ENCODE peak calls at places on chromosomes 13 and 19, in five cellular contexts. X, C, A, M and N are unnamed samples. For H3K4me1, the result is how much of the 10 kb centered on the place peaks cover.

GRCh38 chr13:112983428-112984196 is 14.6 kb downstream of the MCF2L start:
- DNase-seq in C (no peak), A (no peak), X (peak), M (no peak), N (no peak)

GRCh38 chr19:1913781-1914577 is 8.8 kb downstream of the ADAT3 start:
- DNase-seq in A (no peak), C (no peak), M (no peak), X (no peak), N (no peak)

GRCh38 chr19:30717381-30717780 is 345.2 kb downstream of the ZNF536 start:
- DNase-seq in A (no peak), C (no peak), X (no peak), M (no peak), N (no peak)

GRCh38 chr19:12946092-12946845 is 607 bp downstream of the RAD23A start:
- DNase-seq in X (peak), M (no peak), A (peak), C (no peak), N (peak)

GRCh38 chr19:55118401-55118991 is 1.1 kb upstream of the PPP1R12C start:
- DNase-seq in X (no peak), A (peak), M (no peak), C (no peak), N (peak)

GRCh38 chr19:52492201-52492960 is 35.1 kb upstream of the ZNF808 start:
- DNase-seq in X (peak), A (no peak), M (no peak), C (no peak), N (no peak)

GRCh38 chr13:40878321-40878720 is 88.9 kb downstream of the SLC25A15 start:
- DNase-seq in A (no peak), C (no peak), X (no peak), M (no peak), N (no peak)

GRCh38 chr13:113874177-113874576 is 10.3 kb upstream of the GAS6 start:
- DNase-seq in A (no peak), X (no peak), M (no peak), C (peak), N (no peak)

GRCh38 chr13:22009500-22009899 is 338.6 kb downstream of the FGF9 start:
- DNase-seq in C (no peak), X (no peak), M (no peak), A (no peak), N (no peak)

GRCh38 chr19:29942404-29943261 is 594 bp downstream of the URI1 start:
- DNase-seq in M (peak), A (peak), X (peak), C (no peak), N (peak)

GRCh38 chr13:67914535-67914934 is 684.4 kb upstream of the PCDH9 start:
- DNase-seq in A (no peak), C (no peak), X (no peak), M (no peak), N (no peak)

GRCh38 chr19:49847731-49848696 is 2.9 kb upstream of the PTOV1 start:
- DNase-seq in C (no peak), A (peak), X (no peak), M (no peak), N (no peak)

GRCh38 chr19:1266818-1267440 is 2.2 kb upstream of the CIRBP start:
- DNase-seq in A (peak), C (no peak), M (peak), X (peak), N (peak)

GRCh38 chr19:50649433-50650391 is at the start of gene C19orf81:
- DNase-seq in M (peak), C (no peak), A (no peak), X (peak), N (no peak)

GRCh38 chr19:55086730-55087541 is 11.3 kb downstream of the EPS8L1 start:
- DNase-seq in M (no peak), X (peak), C (peak), A (peak), N (peak)

GRCh38 chr13:21637296-21637695 is 33.3 kb upstream of the MICU2 start:
- DNase-seq in M (peak), X (no peak), C (no peak), A (peak), N (no peak)

GRCh38 chr19:8506402-8506957 is 4.0 kb upstream of the PRAM1 start:
- DNase-seq in A (no peak), X (no peak), M (peak), C (no peak), N (no peak)

GRCh38 chr19:56916528-56916927 is 76.0 kb upstream of the PEG3 start:
- DNase-seq in A (no peak), C (no peak), X (no peak), M (no peak), N (no peak)

GRCh38 chr13:42615691-42616090 is 41.7 kb downstream of the TNFSF11 start:
- DNase-seq in M (no peak), A (no peak), C (no peak), X (no peak), N (no peak)

GRCh38 chr19:16921766-16922591 is 33.2 kb downstream of the F2RL3 start:
- DNase-seq in C (no peak), M (no peak), X (no peak), A (no peak), N (no peak)

GRCh38 chr19:39409886-39410619 is 2.4 kb upstream of the PLEKHG2 start:
- DNase-seq in M (no peak), A (peak), C (no peak), X (peak), N (peak)

GRCh38 chr19:39408392-39409206 is 2.0 kb downstream of the ZFP36 start:
- DNase-seq in A (no peak), M (no peak), C (no peak), X (no peak), N (no peak)

GRCh38 chr19:39410620-39411005 is 1.9 kb upstream of the PLEKHG2 start:
- DNase-seq in X (no peak), A (no peak), C (no peak), M (no peak), N (no peak)

GRCh38 chr19:39407644-39408391 is 1.2 kb downstream of the ZFP36 start:
- DNase-seq in A (peak), X (no peak), M (no peak), C (no peak), N (peak)

GRCh38 chr19:39409207-39409885 is 2.7 kb downstream of the ZFP36 start:
- DNase-seq in A (peak), X (peak), M (peak), C (peak), N (peak)
- H3K4me1 ChIP-seq in A (under half), X (under half), M (half or more), C (under half), N (under half)

GRCh38 chr19:44634785-44635184 is 8.9 kb upstream of the PVR start:
- DNase-seq in M (no peak), C (no peak), A (no peak), X (no peak), N (no peak)

GRCh38 chr19:44636439-44637389 is 7.0 kb upstream of the PVR start:
- DNase-seq in M (no peak), C (no peak), A (no peak), X (no peak), N (no peak)

GRCh38 chr19:44640518-44640917 is 3.2 kb upstream of the PVR start:
- DNase-seq in X (no peak), A (no peak), M (no peak), C (no peak), N (no peak)

GRCh38 chr19:44637390-44637764 is 6.3 kb upstream of the PVR start:
- DNase-seq in A (no peak), M (no peak), X (no peak), C (no peak), N (no peak)

GRCh38 chr19:44635581-44636438 is 7.9 kb upstream of the PVR start:
- DNase-seq in A (no peak), C (no peak), M (no peak), X (no peak), N (no peak)
- TF ChIP-seq CTCF in A (no peak), C (no peak), M (no peak), X (no peak), N (no peak)

GRCh38 chr13:51861728-51862300 is at the start of gene CCDC70:
- DNase-seq in A (no peak), M (no peak), X (no peak), C (peak), N (no peak)
- TF ChIP-seq EP300 in A (no peak), M (no peak), X (no peak), C (no peak), N (no peak)

GRCh38 chr13:44231786-44232516 is 141.7 kb upstream of the SERP2 start:
- DNase-seq in A (peak), M (peak), C (no peak), X (no peak), N (peak)

GRCh38 chr13:44236370-44236769 is 137.3 kb upstream of the SERP2 start:
- DNase-seq in X (no peak), C (no peak), M (no peak), A (no peak), N (no peak)

GRCh38 chr13:44237276-44237767 is 136.3 kb upstream of the SERP2 start:
- DNase-seq in A (peak), X (peak), M (no peak), C (no peak), N (peak)

GRCh38 chr13:44232729-44233128 is 140.9 kb upstream of the SERP2 start:
- DNase-seq in X (no peak), M (no peak), A (no peak), C (no peak), N (no peak)

DNA sequence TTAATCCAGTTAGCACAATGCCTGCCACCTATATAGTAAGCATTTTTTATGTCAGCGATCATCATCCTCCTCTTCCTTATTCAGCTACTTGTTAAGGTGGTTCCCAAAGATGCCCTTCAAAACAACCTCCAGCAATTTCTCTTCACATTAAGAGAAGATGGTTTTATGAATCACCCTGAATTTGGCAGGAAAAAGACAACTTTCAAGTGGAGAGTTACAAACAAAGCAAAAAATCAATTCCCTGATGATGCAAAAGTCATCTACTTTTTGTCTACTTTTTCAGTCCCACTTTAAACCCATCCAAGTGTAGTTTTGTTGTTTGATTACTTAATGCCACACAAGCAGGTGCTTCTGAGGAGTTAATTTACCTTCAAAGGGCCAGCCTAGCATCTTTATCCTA is 139.1 kb upstream of the SERP2 start:
- DNase-seq in X (no peak), M (no peak), C (no peak), A (no peak), N (no peak)
- H3K4me1 ChIP-seq in X (under half), M (half or more), C (under half), A (under half), N (under half)